ENCODE peak calls at places on chromosomes 6 and 20, in nine cellular contexts. K, L, P, V, W, I, J, F and M are unnamed samples.

GRCh38 chr20:31675828-31676533 is 38.3 kb downstream of the COX4I2 start:
- DNase-seq in P (no peak), I (no peak), L (peak), V (no peak), K (peak), W (no peak), F (no peak), J (no peak), M (no peak)

GRCh38 chr20:53866787-53867740 is 203.3 kb downstream of the BCAS1 start:
- DNase-seq in V (no peak), F (no peak), J (no peak), K (no peak), W (peak), L (no peak), P (no peak), I (peak), M (no peak)

GRCh38 chr6:129104560-129104959 is 221.6 kb downstream of the LAMA2 start:
- DNase-seq in I (no peak), J (no peak), W (no peak), K (no peak), L (no peak), P (no peak), F (no peak), V (no peak), M (no peak)

GRCh38 chr6:9532621-9533557 is 882.0 kb downstream of the TFAP2A start:
- DNase-seq in I (no peak), K (no peak), L (no peak), J (no peak), W (peak), F (no peak), P (no peak), V (no peak), M (no peak)

GRCh38 chr6:32168807-32169206 is 4.4 kb downstream of the EGFL8 start:
- DNase-seq in J (no peak), F (no peak), L (no peak), I (no peak), P (no peak), K (no peak), W (no peak), V (no peak), M (no peak)

GRCh38 chr20:47720636-47721427 is 64.4 kb downstream of the SULF2 start:
- DNase-seq in W (peak), J (no peak), L (no peak), V (no peak), I (peak), P (no peak), F (no peak), K (no peak), M (no peak)

GRCh38 chr20:32574296-32575226 is 10.6 kb downstream of the NOL4L start:
- DNase-seq in K (no peak), P (no peak), I (peak), J (no peak), F (no peak), W (peak), V (no peak), L (peak), M (peak)

GRCh38 chr6:109393882-109394281 is 11.6 kb upstream of the CD164 start:
- DNase-seq in P (no peak), K (no peak), W (peak), I (no peak), J (no peak), F (no peak), L (no peak), V (no peak), M (no peak)

GRCh38 chr6:85726206-85726605 is 83.5 kb upstream of the SYNCRIP start:
- DNase-seq in W (no peak), K (no peak), P (no peak), I (peak), F (no peak), V (no peak), J (no peak), L (no peak), M (no peak)

GRCh38 chr6:13924146-13924948 is 405 bp upstream of the RNF182 start:
- DNase-seq in P (peak), F (no peak), V (peak), J (no peak), K (peak), W (peak), L (no peak), I (peak), M (no peak)

GRCh38 chr6:141472123-141472522 is 660.6 kb upstream of the GJE1 start:
- DNase-seq in W (no peak), J (no peak), V (no peak), L (no peak), F (no peak), I (no peak), K (no peak), P (no peak), M (no peak)

GRCh38 chr20:23782366-23782983 is 31.7 kb upstream of the CST1 start:
- DNase-seq in W (no peak), F (no peak), K (no peak), P (no peak), L (no peak), I (no peak), V (no peak), J (no peak), M (no peak)

GRCh38 chr20:47354710-47355488 is 1.6 kb downstream of the ZMYND8 start:
- DNase-seq in I (peak), W (no peak), L (no peak), V (no peak), P (no peak), J (no peak), K (peak), F (no peak), M (no peak)

GRCh38 chr6:43386492-43386891 is 17.0 kb upstream of the ZNF318 start:
- DNase-seq in J (no peak), K (no peak), P (no peak), F (no peak), L (no peak), I (no peak), V (no peak), W (no peak), M (no peak)

GRCh38 chr6:55065020-55065419 is 109.3 kb upstream of the HCRTR2 start:
- DNase-seq in L (no peak), K (no peak), V (no peak), F (no peak), I (no peak), J (no peak), W (no peak), P (no peak), M (no peak)

GRCh38 chr6:151391471-151392428 is at the start of gene ZBTB2:
- DNase-seq in W (peak), I (peak), P (peak), L (peak), J (peak), F (peak), V (peak), K (peak), M (no peak)

GRCh38 chr6:818191-818590 is 125.3 kb upstream of the EXOC2 start:
- DNase-seq in F (no peak), I (no peak), W (no peak), L (no peak), V (no peak), P (no peak), K (no peak), J (no peak), M (no peak)

GRCh38 chr6:22030730-22031619 is 265.9 kb downstream of the PRL start:
- DNase-seq in F (no peak), W (no peak), K (no peak), V (no peak), P (no peak), J (no peak), I (no peak), L (no peak), M (no peak)

GRCh38 chr6:4358414-4359107 is 223.2 kb upstream of the ECI2 start:
- DNase-seq in W (peak), P (peak), F (peak), L (peak), V (peak), I (peak), J (peak), K (no peak), M (no peak)
- TF ChIP-seq CTCF in W (no peak), P (no peak), F (no peak), L (no peak), V (no peak), I (no peak), J (no peak), K (no peak), M (no peak)

GRCh38 chr6:28496099-28496779 is 19.4 kb downstream of the GPX6 start:
- DNase-seq in F (no peak), W (no peak), K (no peak), P (no peak), L (no peak), V (no peak), I (no peak), J (no peak), M (no peak)
- TF ChIP-seq CTCF in F (no peak), W (peak), K (no peak), P (no peak), L (no peak), V (peak), I (no peak), J (no peak), M (peak)

GRCh38 chr20:3339571-3339970 is 67.9 kb downstream of the DNAAF9 start:
- DNase-seq in V (no peak), W (no peak), L (no peak), J (no peak), P (no peak), K (no peak), I (no peak), F (no peak), M (no peak)
- TF ChIP-seq CTCF in V (no peak), W (no peak), L (no peak), J (no peak), P (no peak), K (no peak), I (no peak), F (no peak), M (no peak)

GRCh38 chr20:21702553-21703467 is 2.7 kb upstream of the PAX1 start:
- DNase-seq in F (no peak), I (peak), W (no peak), P (peak), L (peak), J (peak), K (no peak), V (peak), M (no peak)
- TF ChIP-seq CTCF in F (no peak), I (peak), W (peak), P (peak), L (no peak), J (peak), K (no peak), V (peak), M (peak)

GRCh38 chr6:17093692-17094091 is 8.2 kb upstream of the STMND1 start:
- DNase-seq in I (no peak), F (no peak), L (no peak), J (no peak), V (no peak), P (no peak), K (no peak), W (no peak), M (no peak)

GRCh38 chr6:17096076-17096475 is 5.8 kb upstream of the STMND1 start:
- DNase-seq in K (no peak), I (peak), W (no peak), F (no peak), L (no peak), J (no peak), P (no peak), V (no peak), M (no peak)

GRCh38 chr6:17088091-17088611 is 13.7 kb upstream of the STMND1 start:
- DNase-seq in W (no peak), K (no peak), V (no peak), L (no peak), P (no peak), F (no peak), J (no peak), I (no peak), M (no peak)

GRCh38 chr6:17086469-17086868 is 15.4 kb upstream of the STMND1 start:
- DNase-seq in L (peak), K (peak), I (peak), W (peak), V (no peak), F (peak), P (no peak), J (peak), M (no peak)

DNA sequence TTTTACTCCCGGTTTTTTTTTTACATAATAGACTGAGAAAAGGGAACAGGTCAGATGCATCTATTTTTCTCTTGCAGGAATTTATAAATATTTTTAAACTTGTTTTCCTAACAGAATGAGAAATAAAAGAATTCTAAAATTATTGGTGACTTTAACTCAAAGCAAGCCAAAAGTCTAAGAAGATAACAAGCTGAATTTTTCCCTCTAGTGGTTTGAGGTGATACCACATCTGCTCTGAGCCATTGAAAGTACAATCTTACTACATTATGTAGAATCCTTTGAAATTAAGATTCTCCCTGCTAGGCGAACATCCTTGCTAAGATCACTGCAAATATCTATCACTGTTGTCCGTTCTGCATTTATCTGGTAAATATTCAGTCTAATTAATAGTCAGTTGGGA is 10.7 kb upstream of the STMND1 start:
- DNase-seq in J (no peak), L (no peak), I (no peak), W (no peak), V (no peak), P (no peak), F (no peak), K (no peak), M (no peak)
- TF ChIP-seq CTCF in J (no peak), L (no peak), I (peak), W (peak), V (peak), P (peak), F (no peak), K (no peak), M (peak)